ENCODE peak calls at places on chromosomes 12 and 14, in five cellular contexts. Y is left ventricle myocardium inferior, P is uterus, L is GM20000, D is endodermal cell. T is an unnamed sample.

GRCh38 chr14:22164616-22165015 is 424.4 kb downstream of the DAD1 start:
- DNase-seq in Y (no peak), P (no peak), L (no peak), D (no peak), T (no peak)

GRCh38 chr14:80996049-80996901 is 40.9 kb downstream of the TSHR start:
- DNase-seq in Y (no peak), P (peak; percentile 53), L (peak; percentile 63), D (no peak), T (peak; percentile 51)

GRCh38 chr12:15196221-15196620 is 25.0 kb downstream of the RERG start:
- DNase-seq in Y (no peak), P (no peak), L (no peak), D (no peak), T (no peak)

GRCh38 chr14:101426466-101426865 is 134.8 kb upstream of the DIO3 start:
- DNase-seq in Y (no peak), P (no peak), L (no peak), D (no peak), T (no peak)

GRCh38 chr12:101564912-101565311 is 29.9 kb upstream of the MYBPC1 start:
- DNase-seq in Y (no peak), P (no peak), L (no peak), D (peak; percentile 69), T (no peak)

GRCh38 chr12:14774944-14775651 is 28.2 kb downstream of the WBP11 start:
- DNase-seq in Y (peak; percentile 31), P (peak; percentile 70), L (no peak), D (no peak), T (peak; percentile 54)

GRCh38 chr12:22100952-22101748 is 55.1 kb downstream of the CMAS start:
- DNase-seq in Y (no peak), P (peak; percentile 38), L (peak; percentile 29), D (peak; percentile 89), T (peak; percentile 56)

GRCh38 chr12:128825845-128826244 is 2.1 kb upstream of the SLC15A4 start:
- DNase-seq in Y (no peak), P (no peak), L (no peak), D (no peak), T (no peak)

GRCh38 chr14:37114039-37114438 is 58.4 kb downstream of the SLC25A21 start:
- DNase-seq in Y (no peak), P (no peak), L (no peak), D (no peak), T (no peak)

GRCh38 chr12:31732926-31733548 is 4.2 kb upstream of the AMN1 start:
- DNase-seq in Y (no peak), P (no peak), L (no peak), D (peak; percentile 87), T (no peak)

GRCh38 chr12:76450690-76451089 is 102.5 kb upstream of the BBS10 start:
- DNase-seq in Y (no peak), P (no peak), L (no peak), D (no peak), T (no peak)

GRCh38 chr14:103100281-103101121 is 6.0 kb downstream of the EXOC3L4 start:
- DNase-seq in Y (no peak), P (no peak), L (peak; percentile 65), D (no peak), T (no peak)

GRCh38 chr12:107129315-107129930 is 36.1 kb upstream of the CRY1 start:
- DNase-seq in Y (no peak), P (no peak), L (no peak), D (no peak), T (no peak)

GRCh38 chr12:116708826-116709756 is 28.8 kb downstream of the SPRING1 start:
- DNase-seq in Y (peak; percentile 37), P (peak; percentile 29), L (peak; percentile 47), D (peak; percentile 78), T (peak; percentile 60)

GRCh38 chr12:9660046-9660445 is 9.5 kb upstream of the CLEC2D start:
- DNase-seq in Y (no peak), P (no peak), L (no peak), D (no peak), T (no peak)

GRCh38 chr14:71529855-71530254 is 402.4 kb upstream of the RGS6 start:
- DNase-seq in Y (no peak), P (peak; percentile 22), L (no peak), D (no peak), T (no peak)

GRCh38 chr14:52413729-52414453 is 99.8 kb downstream of the PTGER2 start:
- DNase-seq in Y (no peak), P (no peak), L (no peak), D (no peak), T (peak; percentile 26)

GRCh38 chr12:89737000-89737399 is 28.4 kb upstream of the ATP2B1 start:
- DNase-seq in Y (no peak), P (no peak), L (no peak), D (no peak), T (no peak)

GRCh38 chr12:53952335-53952694 is 2.4 kb upstream of the HOXC12 start:
- DNase-seq in Y (no peak), P (no peak), L (no peak), D (peak; percentile 78), T (no peak)

GRCh38 chr12:53550595-53550994 is 43.3 kb upstream of the NPFF start:
- DNase-seq in Y (no peak), P (no peak), L (no peak), D (no peak), T (no peak)

GRCh38 chr12:99766408-99766807 is 118.9 kb downstream of the GARIN6 start:
- DNase-seq in Y (no peak), P (no peak), L (no peak), D (no peak), T (no peak)

GRCh38 chr12:34033628-34034296 is 11.5 kb downstream of the ALG10 start:
- DNase-seq in Y (no peak), P (no peak), L (peak; percentile 3), D (no peak), T (peak; percentile 5)

GRCh38 chr12:57888407-57889157 is 42.1 kb upstream of the CTDSP2 start:
- DNase-seq in Y (peak; percentile 32), P (peak; percentile 67), L (no peak), D (peak; percentile 88), T (no peak)

GRCh38 chr12:62860501-62861156 is 74.3 kb downstream of the PPM1H start:
- DNase-seq in Y (no peak), P (no peak), L (no peak), D (no peak), T (no peak)

GRCh38 chr12:124680863-124681778 is 113.7 kb upstream of the NCOR2 start:
- DNase-seq in Y (peak; percentile 67), P (peak; percentile 55), L (peak; percentile 76), D (peak; percentile 84), T (peak; percentile 86)

GRCh38 chr12:111741235-111741812 is 25.4 kb upstream of the ALDH2 start:
- DNase-seq in Y (no peak), P (no peak), L (no peak), D (no peak), T (no peak)

GRCh38 chr14:80955434-80955939 is at the start of gene TSHR:
- DNase-seq in Y (no peak), P (no peak), L (no peak), D (peak; percentile 75), T (peak; percentile 27)

GRCh38 chr12:31922341-31923062 is 36.7 kb upstream of the RESF1 start:
- DNase-seq in Y (no peak), P (no peak), L (no peak), D (no peak), T (no peak)

GRCh38 chr12:34051486-34051885 is 29.2 kb downstream of the ALG10 start:
- DNase-seq in Y (no peak), P (no peak), L (no peak), D (no peak), T (no peak)

GRCh38 chr12:19507823-19508222 is 68.5 kb downstream of the AEBP2 start:
- DNase-seq in Y (no peak), P (no peak), L (no peak), D (no peak), T (no peak)
- TF ChIP-seq CTCF in Y (peak; percentile 56), P (peak; percentile 52), L (no peak), D (peak; percentile 34), T (no peak)

DNA sequence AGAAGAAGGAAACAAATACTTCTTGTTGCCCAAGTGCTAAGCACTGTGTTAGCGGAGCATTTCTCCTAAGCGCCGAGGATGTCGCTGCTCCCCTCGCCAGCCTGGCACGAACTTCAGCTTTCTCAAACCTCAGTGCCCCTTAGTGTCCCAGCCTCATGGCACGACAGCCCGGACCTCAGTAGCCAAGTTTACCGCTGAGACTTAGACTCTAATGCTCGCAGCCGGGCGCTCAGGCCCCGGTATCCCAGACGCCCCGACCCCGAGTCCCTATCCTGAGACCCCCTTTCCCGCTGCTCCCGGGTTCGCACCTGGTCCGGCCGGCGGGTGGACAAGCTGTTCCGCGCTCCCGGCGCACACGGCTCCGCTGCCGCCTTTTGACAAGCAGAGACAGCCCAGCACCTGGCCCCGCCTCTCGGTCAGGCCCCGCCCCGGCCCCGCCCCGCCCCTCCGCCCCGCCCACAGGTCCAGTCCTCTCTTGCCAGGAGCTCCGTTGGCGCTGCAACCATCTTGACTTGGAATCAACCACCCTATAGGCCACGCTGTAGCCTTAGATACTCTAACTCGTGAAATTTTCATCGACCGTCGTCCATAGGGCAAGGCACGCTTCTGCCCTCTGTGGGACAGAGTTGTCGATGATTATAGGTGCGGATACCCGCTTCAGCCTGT is at the start of gene VDR:
- DNase-seq in Y (peak; percentile 70), P (peak; percentile 71), L (peak; percentile 91), D (peak; percentile 100), T (peak; percentile 94)
- TF ChIP-seq CTCF in Y (peak; percentile 19), P (peak; percentile 14), L (no peak), D (no peak), T (no peak)

GRCh38 chr12:109346920-109347319 is 780 bp upstream of the MYO1H start:
- DNase-seq in Y (no peak), P (no peak), L (no peak), D (peak; percentile 61), T (no peak)
- TF ChIP-seq CTCF in Y (no peak), P (no peak), L (no peak), D (peak; percentile 56), T (no peak)

GRCh38 chr14:64541261-64541970 is 875 bp downstream of the HSPA2 start:
- DNase-seq in Y (peak; percentile 23), P (peak; percentile 42), L (no peak), D (no peak), T (no peak)
- TF ChIP-seq CTCF in Y (no peak), P (no peak), L (no peak), D (no peak), T (no peak)

GRCh38 chr14:35229495-35230089 is 62.6 kb upstream of the PSMA6 start:
- DNase-seq in Y (no peak), P (no peak), L (no peak), D (no peak), T (peak; percentile 42)
- TF ChIP-seq CTCF in Y (peak; percentile 51), P (no peak), L (no peak), D (peak; percentile 48), T (peak; percentile 35)

T was measured in GM13976.